ENCODE peak calls at places on chromosomes 3 and 15, in ten cellular contexts. N, V, B, Y, R, F, D, E, K and U are unnamed samples.

GRCh38 chr3:99409961-99410360 is 228.4 kb upstream of the COL8A1 start:
- DNase-seq in N (no peak), V (no peak), B (no peak), Y (no peak), R (no peak), F (no peak), D (no peak), E (no peak), K (peak), U (no peak)

GRCh38 chr15:101275018-101275417 is 2.3 kb downstream of the SELENOS start:
- DNase-seq in N (no peak), V (no peak), B (no peak), Y (no peak), R (no peak), F (no peak), D (no peak), E (no peak), K (no peak), U (no peak)

GRCh38 chr15:62445244-62445643 is 280.2 kb upstream of the C2CD4B start:
- DNase-seq in N (no peak), V (no peak), B (no peak), Y (no peak), R (no peak), F (no peak), D (no peak), E (no peak), K (peak), U (no peak)

GRCh38 chr3:106121491-106122289 is 252.9 kb upstream of the CBLB start:
- DNase-seq in N (no peak), V (no peak), B (no peak), Y (no peak), R (no peak), F (no peak), D (no peak), E (peak), K (no peak), U (no peak)

GRCh38 chr3:133472242-133472641 is 72.4 kb downstream of the BFSP2 start:
- DNase-seq in N (no peak), V (no peak), B (peak), Y (no peak), R (peak), F (no peak), D (no peak), E (no peak), K (no peak), U (no peak)

GRCh38 chr3:117628896-117629295 is 919.3 kb downstream of the TUSC7 start:
- DNase-seq in N (no peak), V (peak), B (peak), Y (no peak), R (no peak), F (no peak), D (peak), E (peak), K (peak), U (no peak)

GRCh38 chr3:105260385-105260784 is 106.3 kb upstream of the ALCAM start:
- DNase-seq in N (no peak), V (no peak), B (no peak), Y (no peak), R (no peak), F (no peak), D (no peak), E (no peak), K (no peak), U (no peak)

GRCh38 chr15:38054488-38054887 is 120.0 kb downstream of the TMCO5A start:
- DNase-seq in N (no peak), V (no peak), B (peak), Y (no peak), R (no peak), F (no peak), D (no peak), E (no peak), K (peak), U (no peak)

GRCh38 chr3:114527036-114527644 is 233.3 kb downstream of the TIGIT start:
- DNase-seq in N (no peak), V (no peak), B (peak), Y (no peak), R (no peak), F (no peak), D (peak), E (peak), K (no peak), U (no peak)

GRCh38 chr3:8524656-8525399 is 23.2 kb downstream of the LMCD1 start:
- DNase-seq in N (no peak), V (no peak), B (no peak), Y (no peak), R (no peak), F (no peak), D (no peak), E (no peak), K (no peak), U (no peak)

GRCh38 chr3:186099178-186099577 is 9.7 kb downstream of the ETV5 start:
- DNase-seq in N (no peak), V (no peak), B (peak), Y (no peak), R (no peak), F (no peak), D (peak), E (no peak), K (peak), U (peak)

GRCh38 chr3:14587733-14588360 is 47.7 kb upstream of the GRIP2 start:
- DNase-seq in N (no peak), V (peak), B (peak), Y (no peak), R (no peak), F (no peak), D (no peak), E (no peak), K (peak), U (no peak)

GRCh38 chr3:141410861-141411771 is 42.8 kb downstream of the ZBTB38 start:
- DNase-seq in N (peak), V (no peak), B (no peak), Y (peak), R (no peak), F (no peak), D (peak), E (no peak), K (no peak), U (no peak)

GRCh38 chr15:100650685-100651084 is 48.3 kb downstream of the ASB7 start:
- DNase-seq in N (no peak), V (no peak), B (no peak), Y (no peak), R (no peak), F (no peak), D (no peak), E (peak), K (no peak), U (no peak)

GRCh38 chr3:152968388-152969024 is 133.6 kb downstream of the P2RY1 start:
- DNase-seq in N (no peak), V (no peak), B (peak), Y (no peak), R (no peak), F (no peak), D (no peak), E (no peak), K (no peak), U (no peak)

GRCh38 chr3:16589867-16590624 is 15.2 kb downstream of the DAZL start:
- DNase-seq in N (no peak), V (no peak), B (no peak), Y (no peak), R (no peak), F (no peak), D (no peak), E (peak), K (no peak), U (no peak)

GRCh38 chr3:149767720-149768119 is 15.4 kb upstream of the COMMD2 start:
- DNase-seq in N (no peak), V (no peak), B (no peak), Y (peak), R (no peak), F (no peak), D (no peak), E (no peak), K (no peak), U (peak)

GRCh38 chr15:81155375-81156218 is 21.5 kb downstream of the CFAP161 start:
- DNase-seq in N (no peak), V (no peak), B (peak), Y (no peak), R (peak), F (no peak), D (peak), E (peak), K (peak), U (no peak)

GRCh38 chr15:74311734-74312444 is 55.6 kb downstream of the CYP11A1 start:
- DNase-seq in N (no peak), V (peak), B (peak), Y (no peak), R (peak), F (no peak), D (no peak), E (no peak), K (no peak), U (no peak)

GRCh38 chr3:129626744-129627349 is 20.4 kb upstream of the PLXND1 start:
- DNase-seq in N (peak), V (peak), B (peak), Y (peak), R (peak), F (peak), D (peak), E (peak), K (no peak), U (peak)

GRCh38 chr3:37923576-37923926 is 61.9 kb downstream of the CTDSPL start:
- DNase-seq in N (no peak), V (no peak), B (no peak), Y (no peak), R (no peak), F (no peak), D (no peak), E (no peak), K (no peak), U (no peak)

GRCh38 chr15:38796589-38796988 is 232.0 kb upstream of the RASGRP1 start:
- DNase-seq in N (no peak), V (no peak), B (no peak), Y (no peak), R (no peak), F (no peak), D (no peak), E (no peak), K (no peak), U (no peak)